ENCODE peak calls at places on chromosomes 1 and 21, in ten cellular contexts. E is lower lobe of right lung; V is uterus; U is naive thymus-derived CD4-positive, alpha-beta T cell; K is small intestine; L is GM23248; Q is transverse colon; J is testis; C is RWPE2; Y is psoas muscle. T is an unnamed sample.

GRCh38 chr1:14340244-14340800 is 258.2 kb upstream of the KAZN start:
- DNase-seq in K (no peak), L (peak; percentile 85), Y (no peak), Q (no peak), U (no peak), E (no peak), C (no peak), J (no peak), V (no peak), T (no peak)

GRCh38 chr1:3430820-3431219 is 23.6 kb upstream of the ARHGEF16 start:
- DNase-seq in Y (no peak), V (no peak), J (no peak), K (no peak), L (no peak), C (no peak), E (no peak), U (no peak), Q (no peak), T (no peak)

GRCh38 chr21:28207776-28208175 is 784.9 kb downstream of the LTN1 start:
- DNase-seq in L (peak; percentile 88), C (no peak), V (no peak), K (no peak), E (no peak), J (no peak), U (no peak), Q (no peak), Y (no peak), T (no peak)

GRCh38 chr1:115883240-115883639 is 42.3 kb upstream of the NHLH2 start:
- DNase-seq in V (no peak), U (no peak), E (no peak), J (no peak), K (no peak), Y (no peak), C (no peak), L (no peak), Q (no peak), T (no peak)

GRCh38 chr1:241560511-241561187 is 28.5 kb downstream of the KMO start:
- DNase-seq in V (no peak), Y (no peak), K (no peak), J (no peak), C (no peak), U (no peak), L (no peak), E (no peak), Q (no peak), T (no peak)

GRCh38 chr1:149978547-149979023 is 31.9 kb downstream of the OTUD7B start:
- DNase-seq in V (no peak), Q (peak; percentile 37), K (peak; percentile 78), Y (no peak), E (no peak), L (no peak), J (no peak), U (no peak), C (no peak), T (no peak)

GRCh38 chr1:222910699-222911098 is 95.9 kb downstream of the DISP1 start:
- DNase-seq in K (no peak), Y (no peak), J (no peak), L (peak; percentile 78), V (no peak), Q (no peak), U (no peak), C (no peak), E (no peak), T (no peak)

GRCh38 chr1:235023197-235024044 is 105.2 kb downstream of the TOMM20 start:
- DNase-seq in Y (no peak), Q (no peak), L (no peak), U (no peak), E (no peak), J (no peak), K (no peak), C (no peak), V (no peak), T (no peak)

GRCh38 chr1:119384591-119384990 is 16.0 kb downstream of the HAO2 start:
- DNase-seq in K (no peak), C (no peak), Q (no peak), V (no peak), L (no peak), E (no peak), U (no peak), J (no peak), Y (no peak), T (no peak)

GRCh38 chr1:155128755-155129473 is 1.2 kb downstream of the EFNA1 start:
- DNase-seq in Y (peak; percentile 26), K (peak; percentile 97), U (peak; percentile 29), L (no peak), E (peak; percentile 55), V (no peak), Q (peak; percentile 85), J (no peak), C (no peak), T (no peak)
- H3K4me1 ChIP-seq in Y (peaks cover 24% of the 10 kb centered on the region), K (no peaks in the 10 kb centered on the region), U (peaks cover 27% of the 10 kb centered on the region), L (peaks cover 10% of the 10 kb centered on the region), E (peaks cover 78% of the 10 kb centered on the region), V (no peaks in the 10 kb centered on the region), Q (peaks cover 62% of the 10 kb centered on the region), J (peaks cover 31% of the 10 kb centered on the region), C (peaks cover 45% of the 10 kb centered on the region), T (no peaks in the 10 kb centered on the region)

GRCh38 chr1:245901037-245901436 is 606.0 kb downstream of the SMYD3 start:
- DNase-seq in Q (no peak), E (no peak), J (no peak), Y (no peak), U (no peak), K (no peak), L (peak; percentile 8), V (no peak), C (no peak), T (no peak)
- H3K36me3 ChIP-seq in Q (no peaks in the 10 kb centered on the region), E (no peaks in the 10 kb centered on the region), J (no peaks in the 10 kb centered on the region), Y (no peaks in the 10 kb centered on the region), U (no peaks in the 10 kb centered on the region), K (no peaks in the 10 kb centered on the region), L (no peaks in the 10 kb centered on the region), V (no peaks in the 10 kb centered on the region), C (no peaks in the 10 kb centered on the region), T (peaks cover 1% of the 10 kb centered on the region)

DNA sequence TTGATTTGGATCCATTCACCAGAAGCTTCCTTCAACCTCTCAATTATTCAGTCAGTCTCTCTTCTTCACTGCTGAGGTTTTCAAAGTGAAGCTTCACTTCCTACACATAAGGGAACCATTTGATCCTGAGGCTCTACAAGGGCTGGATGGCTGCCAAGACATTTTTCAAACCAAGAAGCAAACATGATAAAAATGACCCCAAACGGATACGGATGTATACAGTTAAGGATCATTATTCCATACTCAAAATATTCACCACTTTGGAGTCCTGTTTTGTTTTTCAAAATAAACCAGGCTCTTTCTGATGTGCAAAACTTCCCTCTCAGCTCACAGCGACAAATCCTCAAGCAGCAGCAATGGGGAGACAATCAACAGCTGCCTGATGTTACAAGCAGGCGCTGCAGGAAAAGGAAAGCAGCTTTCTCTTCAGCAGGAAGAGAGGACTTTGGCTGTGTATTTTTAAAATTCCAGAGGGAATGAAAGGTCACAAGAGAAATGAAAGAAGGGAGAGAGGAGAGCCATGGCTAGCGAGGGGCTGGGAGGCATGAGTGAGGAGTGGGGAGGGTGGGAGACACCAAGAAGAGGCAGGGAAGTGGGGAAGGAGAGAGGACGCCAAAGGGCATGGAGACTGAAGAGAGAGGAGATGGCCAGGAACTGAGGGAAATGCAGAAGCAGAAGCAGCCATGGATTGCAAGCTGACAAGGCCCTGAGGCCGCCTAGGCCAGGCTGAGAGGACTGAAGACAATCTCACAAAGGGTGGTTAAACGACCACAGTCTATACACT is 145.4 kb downstream of the SLC45A1 start:
- DNase-seq in K (peak; percentile 64), U (peak; percentile 68), Q (peak; percentile 47), C (no peak), E (no peak), Y (no peak), J (peak; percentile 61), V (peak; percentile 32), L (peak; percentile 67), T (no peak)
- H3K27ac ChIP-seq in K (peak overlapping the region; percentile 87), U (peak overlapping the region; percentile 43), Q (peak overlapping the region; percentile 82), C (no peak overlapping the region), E (peak overlapping the region; percentile 75), Y (peak overlapping the region; percentile 76), J (peak overlapping the region; percentile 81), V (peak overlapping the region; percentile 82), L (peak overlapping the region; percentile 55), T (peak overlapping the region; percentile 61)

DNA sequence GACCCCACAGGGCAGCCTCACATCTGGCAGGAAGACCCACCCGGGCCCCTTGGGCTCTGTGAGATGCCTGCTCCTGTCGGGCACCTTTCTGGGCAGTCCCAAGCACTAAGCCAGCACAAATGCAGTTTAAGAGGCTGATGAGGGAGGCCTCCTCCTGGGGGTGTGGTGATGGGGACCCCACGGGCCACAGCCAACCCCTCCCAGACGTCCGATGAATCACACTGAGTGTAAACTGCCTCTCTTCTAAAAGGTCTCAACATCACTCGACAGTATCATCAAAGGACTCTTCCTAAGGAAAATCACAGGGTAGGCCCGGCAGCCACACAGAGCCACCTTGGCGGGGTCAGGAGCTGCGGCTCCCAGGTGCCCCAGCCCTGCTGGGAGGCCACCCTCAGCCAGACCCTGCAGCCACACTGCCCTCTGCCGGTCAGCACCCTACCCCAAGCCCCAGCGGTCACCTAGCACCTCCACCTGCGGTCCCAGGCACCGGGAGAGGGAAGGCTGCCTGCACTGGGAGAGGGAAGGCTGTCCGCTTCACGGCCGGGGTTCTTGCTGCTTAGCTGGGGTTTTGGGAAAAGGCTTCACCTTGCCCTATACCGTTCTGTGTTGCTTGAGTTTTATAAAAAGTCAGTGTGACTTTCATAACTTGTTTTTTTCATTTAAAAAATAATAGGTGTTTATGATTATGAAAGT is 3.8 kb upstream of the PRKCZ start:
- DNase-seq in V (no peak), K (peak; percentile 81), E (peak; percentile 86), U (no peak), C (no peak), Q (peak; percentile 88), J (peak; percentile 74), L (peak; percentile 21), Y (no peak), T (no peak)
- H3K4me1 ChIP-seq in V (no peaks in the 10 kb centered on the region), K (peaks cover 6% of the 10 kb centered on the region), E (peaks cover 43% of the 10 kb centered on the region), U (peaks cover 14% of the 10 kb centered on the region), C (no peaks in the 10 kb centered on the region), Q (peaks cover 55% of the 10 kb centered on the region), J (peaks cover 8% of the 10 kb centered on the region), L (peaks cover 4% of the 10 kb centered on the region), Y (no peaks in the 10 kb centered on the region), T (no peaks in the 10 kb centered on the region)

GRCh38 chr1:21721271-21721985 is 52.3 kb upstream of the RAP1GAP start:
- DNase-seq in J (no peak), C (no peak), L (no peak), E (no peak), K (no peak), Y (no peak), U (no peak), Q (no peak), V (no peak), T (no peak)
- H3K36me3 ChIP-seq in J (no peaks in the 10 kb centered on the region), C (peaks cover 84% of the 10 kb centered on the region), L (peaks cover 39% of the 10 kb centered on the region), E (peaks cover 89% of the 10 kb centered on the region), K (peaks cover 14% of the 10 kb centered on the region), Y (peaks cover 83% of the 10 kb centered on the region), U (peaks cover 64% of the 10 kb centered on the region), Q (peaks cover 39% of the 10 kb centered on the region), V (no peaks in the 10 kb centered on the region), T (peaks cover 5% of the 10 kb centered on the region)

GRCh38 chr1:186617860-186618780 is 62.1 kb downstream of the PTGS2 start:
- DNase-seq in L (peak; percentile 85), J (peak; percentile 21), U (peak; percentile 53), K (peak; percentile 66), V (peak; percentile 27), C (no peak), Q (peak; percentile 66), E (peak; percentile 73), Y (peak; percentile 27), T (no peak)
- H3K27ac ChIP-seq in L (peak overlapping the region; percentile 79), J (no peak overlapping the region), U (no peak overlapping the region), K (peak overlapping the region; percentile 50), V (no peak overlapping the region), C (no peak overlapping the region), Q (peak overlapping the region; percentile 17), E (peak overlapping the region; percentile 53), Y (no peak overlapping the region), T (no peak overlapping the region)

T was measured in aorta.